ENCODE peak calls at places on chromosomes 11 and 22, in six cellular contexts. D is IMR-90, W is ovary, I is body of pancreas, F is cardiac muscle cell, R is fibroblast of lung. Z is an unnamed sample.

GRCh38 chr11:36540998-36541397 is 26.8 kb upstream of the RAG1 start:
- DNase-seq in D (peak; percentile 45), W (no peak), I (peak; percentile 55), F (peak; percentile 43), R (peak; percentile 51), Z (peak; percentile 8)

GRCh38 chr22:23179381-23180294 is 671 bp upstream of the BCR start:
- DNase-seq in D (no peak), W (peak; percentile 60), I (peak; percentile 37), F (peak; percentile 18), R (no peak), Z (peak; percentile 55)

GRCh38 chr11:4496555-4497248 is 14.3 kb downstream of the OR52K1 start:
- DNase-seq in D (no peak), W (no peak), I (no peak), F (peak; percentile 14), R (peak; percentile 3), Z (peak; percentile 15)

GRCh38 chr11:19817265-19817851 is 104.7 kb downstream of the NAV2 start:
- DNase-seq in D (no peak), W (no peak), I (no peak), F (no peak), R (no peak), Z (peak; percentile 45)

GRCh38 chr22:45777046-45777851 is 105.6 kb downstream of the ATXN10 start:
- DNase-seq in D (peak; percentile 63), W (no peak), I (no peak), F (no peak), R (no peak), Z (no peak)

GRCh38 chr11:44277097-44278090 is 32.5 kb downstream of the ALX4 start:
- DNase-seq in D (no peak), W (no peak), I (no peak), F (no peak), R (no peak), Z (no peak)

GRCh38 chr11:126742582-126742981 is 258.0 kb downstream of the KIRREL3 start:
- DNase-seq in D (no peak), W (no peak), I (peak; percentile 29), F (no peak), R (no peak), Z (no peak)

GRCh38 chr11:35845860-35846259 is 98.0 kb upstream of the LDLRAD3 start:
- DNase-seq in D (no peak), W (no peak), I (no peak), F (no peak), R (no peak), Z (no peak)

GRCh38 chr11:43399983-43400630 is 41.4 kb downstream of the TTC17 start:
- DNase-seq in D (peak; percentile 55), W (no peak), I (no peak), F (no peak), R (no peak), Z (no peak)

GRCh38 chr11:70099578-70100282 is 21.6 kb downstream of the ANO1 start:
- DNase-seq in D (peak; percentile 41), W (no peak), I (no peak), F (peak; percentile 19), R (no peak), Z (no peak)

GRCh38 chr11:131371791-131372104 is 1.3 kb downstream of the NTM start:
- DNase-seq in D (no peak), W (no peak), I (no peak), F (no peak), R (no peak), Z (no peak)

GRCh38 chr22:31229402-31230140 is 17.5 kb downstream of the LIMK2 start:
- DNase-seq in D (peak; percentile 48), W (peak; percentile 46), I (peak; percentile 80), F (peak; percentile 68), R (peak; percentile 65), Z (peak; percentile 69)

GRCh38 chr11:134126197-134126822 is 57.4 kb downstream of the JAM3 start:
- DNase-seq in D (peak; percentile 97), W (no peak), I (no peak), F (peak; percentile 52), R (peak; percentile 92), Z (no peak)

GRCh38 chr22:36767035-36767775 is 8.7 kb downstream of the IFT27 start:
- DNase-seq in D (no peak), W (no peak), I (peak; percentile 2), F (no peak), R (no peak), Z (no peak)

GRCh38 chr22:46537946-46538815 is 761 bp upstream of the CELSR1 start:
- DNase-seq in D (peak; percentile 27), W (no peak), I (no peak), F (peak; percentile 45), R (peak; percentile 20), Z (no peak)

GRCh38 chr22:28736296-28737155 is 5.1 kb downstream of the CHEK2 start:
- DNase-seq in D (no peak), W (no peak), I (no peak), F (no peak), R (no peak), Z (no peak)

GRCh38 chr11:125945797-125946520 is at the start of gene VSIG10L2:
- DNase-seq in D (no peak), W (no peak), I (no peak), F (no peak), R (no peak), Z (no peak)

GRCh38 chr22:38652858-38653257 is 3.3 kb downstream of the FAM227A start:
- DNase-seq in D (no peak), W (no peak), I (no peak), F (no peak), R (no peak), Z (no peak)

GRCh38 chr22:36982136-36982535 is 37.1 kb downstream of the TST start:
- DNase-seq in D (no peak), W (no peak), I (no peak), F (no peak), R (no peak), Z (no peak)

GRCh38 chr11:48168815-48169214 is 47.8 kb upstream of the OR4B1 start:
- DNase-seq in D (no peak), W (no peak), I (no peak), F (no peak), R (no peak), Z (no peak)

GRCh38 chr22:47606426-47606825 is 844.0 kb downstream of the TBC1D22A start:
- DNase-seq in D (no peak), W (no peak), I (no peak), F (no peak), R (no peak), Z (no peak)

GRCh38 chr11:69948256-69949141 is 129.3 kb upstream of the FGF3 start:
- DNase-seq in D (peak; percentile 57), W (no peak), I (peak; percentile 34), F (no peak), R (peak; percentile 23), Z (no peak)

GRCh38 chr11:124970925-124971324 is 16.9 kb downstream of the CCDC15 start:
- DNase-seq in D (peak; percentile 35), W (no peak), I (no peak), F (peak; percentile 50), R (peak; percentile 60), Z (no peak)

GRCh38 chr11:75239551-75240290 is 853 bp upstream of the TPBGL start:
- DNase-seq in D (no peak), W (no peak), I (no peak), F (no peak), R (no peak), Z (no peak)

GRCh38 chr11:75241036-75241905 is 697 bp downstream of the TPBGL start:
- DNase-seq in D (peak; percentile 80), W (peak; percentile 89), I (peak; percentile 88), F (peak; percentile 90), R (peak; percentile 77), Z (peak; percentile 81)

GRCh38 chr11:75238595-75239245 is 1.9 kb upstream of the TPBGL start:
- DNase-seq in D (no peak), W (no peak), I (no peak), F (no peak), R (no peak), Z (no peak)

GRCh38 chr11:75241906-75242644 is 1.5 kb downstream of the TPBGL start:
- DNase-seq in D (no peak), W (no peak), I (no peak), F (no peak), R (no peak), Z (no peak)

GRCh38 chr11:75240381-75241035 is at the start of gene TPBGL:
- DNase-seq in D (no peak), W (peak; percentile 60), I (no peak), F (peak; percentile 69), R (no peak), Z (peak; percentile 12)
- H3K27me3 ChIP-seq in D (peaks cover 82% of the 10 kb centered on the region), W (no peaks in the 10 kb centered on the region), I (peaks cover 10% of the 10 kb centered on the region), F (peaks cover 86% of the 10 kb centered on the region), R (peaks cover 37% of the 10 kb centered on the region), Z (no peaks in the 10 kb centered on the region)

GRCh38 chr11:17186932-17187692 is 20.7 kb downstream of the PIK3C2A start:
- DNase-seq in D (no peak), W (no peak), I (no peak), F (no peak), R (no peak), Z (no peak)
- H3K27ac ChIP-seq in D (no peak overlapping the region), W (no peak overlapping the region), I (no peak overlapping the region), F (peak overlapping the region; percentile 1), R (no peak overlapping the region), Z (no peak overlapping the region)

DNA sequence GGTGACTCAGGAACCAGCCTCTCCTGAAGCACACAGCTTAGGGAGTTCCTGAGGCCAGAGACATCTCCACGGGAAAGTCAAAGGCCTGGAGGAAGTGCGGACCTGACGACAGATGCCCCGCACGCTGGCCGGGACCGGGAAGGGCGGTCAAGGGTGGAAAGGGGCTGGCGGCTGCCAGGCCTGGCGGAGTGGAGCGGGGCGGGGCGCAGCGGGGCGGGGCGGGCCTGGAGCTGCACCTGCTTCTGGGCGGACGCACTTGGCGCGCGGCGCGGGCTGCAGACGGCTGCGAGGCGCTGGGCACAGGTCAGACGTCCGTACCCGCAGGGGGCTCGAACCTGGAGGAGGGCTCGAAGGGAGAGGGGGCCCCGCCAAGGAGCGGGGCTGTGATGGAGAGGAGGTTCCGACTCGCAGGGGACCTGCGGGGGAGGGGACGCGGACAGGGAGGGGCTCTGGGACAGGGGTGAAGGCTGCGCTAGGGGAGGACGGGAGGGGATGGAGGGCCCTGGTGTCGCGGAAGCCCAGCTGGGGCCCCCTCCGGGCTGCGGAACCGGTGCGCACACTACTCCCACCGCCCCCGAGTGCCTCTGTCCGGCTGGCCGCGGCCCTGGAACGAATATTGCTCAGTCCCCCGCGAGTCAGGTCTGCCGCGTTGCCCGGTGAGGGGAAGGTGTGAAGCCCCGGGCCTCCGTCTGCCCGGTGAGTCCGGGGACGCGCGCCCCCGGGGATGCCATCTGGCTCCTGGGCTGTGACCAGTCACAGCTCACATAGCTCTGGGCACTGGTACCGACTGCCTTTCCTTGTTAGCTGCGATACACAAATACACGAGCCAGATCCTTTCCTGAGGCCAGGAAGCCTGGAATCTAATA is at the start of gene TMEM45B:
- DNase-seq in D (no peak), W (no peak), I (peak; percentile 59), F (peak; percentile 4), R (no peak), Z (peak; percentile 81)
- H3K27me3 ChIP-seq in D (peaks cover 22% of the 10 kb centered on the region), W (no peaks in the 10 kb centered on the region), I (no peaks in the 10 kb centered on the region), F (peaks cover 68% of the 10 kb centered on the region), R (no peaks in the 10 kb centered on the region), Z (no peaks in the 10 kb centered on the region)

GRCh38 chr11:111205622-111206385 is 39.7 kb upstream of the POU2AF2 start:
- DNase-seq in D (no peak), W (no peak), I (no peak), F (no peak), R (peak; percentile 8), Z (no peak)

GRCh38 chr11:111206472-111206871 is 39.1 kb upstream of the POU2AF2 start:
- DNase-seq in D (peak; percentile 81), W (no peak), I (no peak), F (peak; percentile 64), R (peak; percentile 67), Z (no peak)

DNA sequence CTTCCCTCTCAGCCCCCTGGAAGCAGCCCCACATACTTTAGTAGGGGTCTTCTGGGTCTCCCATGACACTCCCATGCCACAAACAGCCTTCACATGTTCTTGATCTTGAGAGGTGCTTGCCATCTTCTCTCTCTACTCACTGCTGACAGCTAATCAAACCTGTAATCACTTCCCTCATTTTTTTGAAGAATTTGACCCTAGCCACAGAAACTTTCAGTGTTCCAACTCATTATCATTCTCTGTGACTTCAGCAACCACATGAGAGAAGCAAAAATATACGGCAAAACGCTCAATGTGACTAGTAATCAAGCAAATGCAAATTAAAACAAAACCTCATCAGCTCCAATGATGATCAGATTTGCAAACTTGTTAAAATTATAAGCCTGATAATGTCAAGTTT is 38.3 kb upstream of the POU2AF2 start:
- DNase-seq in D (no peak), W (no peak), I (no peak), F (no peak), R (no peak), Z (no peak)
- H3K27ac ChIP-seq in D (peak overlapping the region; percentile 98), W (no peak overlapping the region), I (no peak overlapping the region), F (no peak overlapping the region), R (peak overlapping the region; percentile 78), Z (no peak overlapping the region)

Z was measured in thyroid gland.